ENCODE peak calls at places on chromosomes 12 and 14, in nine cellular contexts. N is left ventricle myocardium inferior; W is CD8-positive, alpha-beta T cell; L is cardiac muscle cell; K is GM23248; A is uterus; V is heart right ventricle; F is body of pancreas; B is neural progenitor cell. G is an unnamed sample. For H3K4me1 and H3K9me3, the result is how much of the 10 kb centered on the place peaks cover.

GRCh38 chr12:124386661-124387509 is 92.0 kb downstream of the RFLNA start:
- DNase-seq in W (no peak), F (peak), L (no peak), A (peak), N (peak), V (peak), K (peak), B (no peak), G (no peak)

GRCh38 chr12:62760779-62761178 is 174.2 kb downstream of the PPM1H start:
- DNase-seq in L (peak), K (no peak), B (no peak), F (no peak), W (no peak), N (no peak), V (no peak), A (no peak), G (no peak)

GRCh38 chr14:37819155-37820015 is 224.0 kb downstream of the TTC6 start:
- DNase-seq in W (no peak), N (no peak), F (no peak), K (peak), B (no peak), L (peak), V (no peak), A (no peak), G (no peak)

GRCh38 chr14:63178912-63179311 is 25.3 kb upstream of the RHOJ start:
- DNase-seq in L (no peak), N (no peak), A (no peak), W (no peak), B (no peak), V (no peak), F (no peak), K (peak), G (no peak)

GRCh38 chr14:70995671-70996070 is 88.4 kb downstream of the PCNX1 start:
- DNase-seq in F (no peak), L (no peak), B (no peak), N (no peak), A (no peak), W (no peak), K (peak), V (no peak), G (peak)

GRCh38 chr12:57093412-57094193 is 4.7 kb downstream of the NAB2 start:
- DNase-seq in W (peak), F (peak), K (peak), V (peak), B (peak), A (peak), L (peak), N (peak), G (peak)

GRCh38 chr12:128727999-128728398 is 95.8 kb downstream of the SLC15A4 start:
- DNase-seq in L (no peak), V (no peak), B (no peak), K (no peak), A (no peak), N (no peak), F (no peak), W (no peak), G (no peak)

GRCh38 chr14:61568572-61569011 is 126.7 kb upstream of the HIF1A start:
- DNase-seq in W (peak), L (peak), N (peak), V (peak), A (no peak), B (peak), F (peak), K (no peak), G (peak)

GRCh38 chr12:46652692-46653091 is 173.1 kb downstream of the SLC38A4 start:
- DNase-seq in L (no peak), V (no peak), F (no peak), B (no peak), K (no peak), N (no peak), W (no peak), A (no peak), G (no peak)

GRCh38 chr14:62077676-62078261 is 315.5 kb downstream of the SNAPC1 start:
- DNase-seq in A (no peak), V (no peak), L (no peak), B (no peak), F (no peak), N (no peak), W (no peak), K (no peak), G (no peak)

GRCh38 chr12:65533177-65533883 is 254.8 kb downstream of the MSRB3 start:
- DNase-seq in V (no peak), W (no peak), B (no peak), L (no peak), N (no peak), F (no peak), A (no peak), K (no peak), G (no peak)

GRCh38 chr14:56590535-56590951 is 10.9 kb downstream of the TMEM260 start:
- DNase-seq in W (no peak), F (no peak), B (peak), N (peak), L (peak), V (peak), A (no peak), K (no peak), G (no peak)

GRCh38 chr14:69587389-69587788 is 12.7 kb upstream of the CCDC177 start:
- DNase-seq in B (no peak), K (no peak), A (no peak), L (no peak), N (no peak), F (no peak), W (no peak), V (no peak), G (no peak)

GRCh38 chr14:95885278-95885677 is 8.6 kb downstream of the TUNAR start:
- DNase-seq in W (no peak), K (no peak), A (no peak), L (no peak), F (no peak), B (no peak), N (no peak), V (no peak), G (no peak)

GRCh38 chr14:55581011-55581806 is 1.2 kb downstream of the KTN1 start:
- DNase-seq in N (peak), B (no peak), W (peak), V (peak), A (peak), L (peak), F (peak), K (peak), G (peak)

GRCh38 chr14:91317381-91318313 is 73.1 kb upstream of the GPR68 start:
- DNase-seq in B (no peak), V (peak), N (peak), A (peak), W (peak), K (peak), L (no peak), F (peak), G (peak)

GRCh38 chr12:118651487-118651886 is 275.1 kb downstream of the SUDS3 start:
- DNase-seq in V (no peak), F (no peak), K (no peak), N (no peak), A (no peak), L (no peak), B (no peak), W (no peak), G (no peak)

GRCh38 chr14:94538070-94538740 is 23.0 kb upstream of the SERPINA4 start:
- DNase-seq in F (no peak), N (no peak), B (no peak), W (no peak), V (no peak), A (no peak), L (no peak), K (no peak), G (no peak)

GRCh38 chr12:6603095-6603567 is 4.0 kb downstream of the CHD4 start:
- DNase-seq in F (peak), W (peak), N (peak), K (peak), B (peak), L (peak), V (peak), A (peak), G (no peak)

GRCh38 chr12:57135939-57136338 is 7.7 kb downstream of the LRP1 start:
- DNase-seq in L (no peak), N (peak), W (no peak), A (peak), K (peak), B (peak), F (peak), V (peak), G (no peak)

GRCh38 chr12:94172031-94172430 is 23.7 kb downstream of the PLXNC1 start:
- DNase-seq in B (peak), K (peak), V (no peak), L (no peak), A (no peak), F (no peak), N (no peak), W (no peak), G (no peak)

GRCh38 chr14:75032939-75033338 is 18.3 kb downstream of the MLH3 start:
- DNase-seq in V (no peak), B (no peak), N (no peak), A (no peak), W (no peak), K (no peak), F (no peak), L (no peak), G (no peak)

GRCh38 chr14:44317433-44317746 is 189.7 kb downstream of the FSCB start:
- DNase-seq in B (no peak), K (no peak), V (no peak), W (no peak), A (no peak), F (no peak), L (no peak), N (no peak), G (no peak)

GRCh38 chr12:95690861-95691635 is 99.5 kb downstream of the NTN4 start:
- DNase-seq in K (no peak), W (no peak), B (no peak), L (peak), V (no peak), N (no peak), F (no peak), A (no peak), G (no peak)

GRCh38 chr12:6347367-6348338 is 5.8 kb upstream of the TNFRSF1A start:
- DNase-seq in K (peak), V (peak), A (peak), L (no peak), B (no peak), F (peak), W (no peak), N (peak), G (no peak)

GRCh38 chr14:89351364-89351957 is 65.6 kb downstream of the FOXN3 start:
- DNase-seq in N (no peak), W (peak), K (peak), B (peak), V (no peak), F (peak), A (no peak), L (peak), G (peak)

GRCh38 chr12:116863275-116863767 is 17.9 kb downstream of the HRK start:
- DNase-seq in W (no peak), V (no peak), K (peak), N (no peak), A (no peak), B (peak), L (no peak), F (no peak), G (no peak)

GRCh38 chr12:122473543-122474323 is 27.0 kb downstream of the ZCCHC8 start:
- DNase-seq in N (no peak), L (no peak), A (peak), B (no peak), W (no peak), V (no peak), F (no peak), K (peak), G (no peak)

GRCh38 chr12:14988035-14988434 is 15.2 kb downstream of the PDE6H start:
- DNase-seq in N (no peak), F (no peak), B (no peak), K (no peak), V (no peak), A (no peak), W (no peak), L (no peak), G (no peak)

GRCh38 chr14:51554953-51555352 is 96.8 kb upstream of the FRMD6 start:
- DNase-seq in A (no peak), F (no peak), V (no peak), B (peak), W (no peak), N (no peak), K (peak), L (no peak), G (no peak)

GRCh38 chr12:81143057-81143456 is 65.2 kb downstream of the ACSS3 start:
- DNase-seq in F (peak), B (no peak), A (no peak), N (no peak), K (no peak), W (no peak), V (no peak), L (no peak), G (no peak)

GRCh38 chr12:62732861-62733427 is 202.0 kb downstream of the PPM1H start:
- DNase-seq in W (no peak), V (no peak), B (no peak), A (no peak), K (peak), F (no peak), N (no peak), L (no peak), G (no peak)

GRCh38 chr14:64929003-64929337 is 13.6 kb downstream of the GPX2 start:
- DNase-seq in N (no peak), A (no peak), L (no peak), K (no peak), F (no peak), B (no peak), V (no peak), W (no peak), G (no peak)

GRCh38 chr12:94091624-94092023 is 56.8 kb upstream of the PLXNC1 start:
- DNase-seq in W (no peak), A (no peak), L (no peak), F (no peak), K (peak), V (no peak), N (no peak), B (no peak), G (no peak)

GRCh38 chr12:6958609-6959375 is 7.6 kb downstream of the PTPN6 start:
- DNase-seq in K (no peak), L (no peak), W (peak), F (no peak), V (no peak), A (no peak), N (peak), B (no peak), G (peak)

GRCh38 chr12:49092086-49092815 is 2.4 kb downstream of the DHH start:
- DNase-seq in L (peak), F (peak), N (peak), V (peak), K (peak), A (peak), W (peak), B (peak), G (no peak)

GRCh38 chr14:95667251-95667693 is 19.0 kb upstream of the TCL1B start:
- DNase-seq in N (no peak), W (no peak), K (no peak), F (peak), B (peak), L (peak), A (no peak), V (no peak), G (no peak)

GRCh38 chr14:100664234-100664633 is 62.5 kb upstream of the DLK1 start:
- DNase-seq in N (no peak), L (no peak), W (no peak), K (no peak), B (no peak), F (no peak), V (no peak), A (no peak), G (no peak)
- H3K4me1 ChIP-seq in N (under half), L (under half), W (under half), K (under half), B (under half), F (under half), V (under half), A (under half), G (under half)

GRCh38 chr12:34105392-34105933 is 83.2 kb downstream of the ALG10 start:
- DNase-seq in F (no peak), B (no peak), N (no peak), W (no peak), A (no peak), L (no peak), K (no peak), V (no peak), G (no peak)
- H3K9me3 ChIP-seq in F (under half), B (under half), N (under half), W (under half), A (under half), L (under half), K (under half), V (under half), G (under half)

GRCh38 chr12:75481013-75481705 is 604 bp downstream of the GLIPR1 start:
- DNase-seq in L (no peak), V (no peak), K (peak), N (no peak), F (no peak), A (no peak), B (no peak), W (no peak), G (no peak)
- H3K4me1 ChIP-seq in L (under half), V (under half), K (half or more), N (under half), F (under half), A (under half), B (under half), W (half or more), G (under half)

GRCh38 chr14:30983858-30984257 is 41.6 kb upstream of the AP4S1 start:
- DNase-seq in F (no peak), L (no peak), N (no peak), W (no peak), K (no peak), B (no peak), A (no peak), V (no peak), G (no peak)
- H3K9me3 ChIP-seq in F (under half), L (under half), N (under half), W (under half), K (under half), B (under half), A (under half), V (under half), G (under half)

DNA sequence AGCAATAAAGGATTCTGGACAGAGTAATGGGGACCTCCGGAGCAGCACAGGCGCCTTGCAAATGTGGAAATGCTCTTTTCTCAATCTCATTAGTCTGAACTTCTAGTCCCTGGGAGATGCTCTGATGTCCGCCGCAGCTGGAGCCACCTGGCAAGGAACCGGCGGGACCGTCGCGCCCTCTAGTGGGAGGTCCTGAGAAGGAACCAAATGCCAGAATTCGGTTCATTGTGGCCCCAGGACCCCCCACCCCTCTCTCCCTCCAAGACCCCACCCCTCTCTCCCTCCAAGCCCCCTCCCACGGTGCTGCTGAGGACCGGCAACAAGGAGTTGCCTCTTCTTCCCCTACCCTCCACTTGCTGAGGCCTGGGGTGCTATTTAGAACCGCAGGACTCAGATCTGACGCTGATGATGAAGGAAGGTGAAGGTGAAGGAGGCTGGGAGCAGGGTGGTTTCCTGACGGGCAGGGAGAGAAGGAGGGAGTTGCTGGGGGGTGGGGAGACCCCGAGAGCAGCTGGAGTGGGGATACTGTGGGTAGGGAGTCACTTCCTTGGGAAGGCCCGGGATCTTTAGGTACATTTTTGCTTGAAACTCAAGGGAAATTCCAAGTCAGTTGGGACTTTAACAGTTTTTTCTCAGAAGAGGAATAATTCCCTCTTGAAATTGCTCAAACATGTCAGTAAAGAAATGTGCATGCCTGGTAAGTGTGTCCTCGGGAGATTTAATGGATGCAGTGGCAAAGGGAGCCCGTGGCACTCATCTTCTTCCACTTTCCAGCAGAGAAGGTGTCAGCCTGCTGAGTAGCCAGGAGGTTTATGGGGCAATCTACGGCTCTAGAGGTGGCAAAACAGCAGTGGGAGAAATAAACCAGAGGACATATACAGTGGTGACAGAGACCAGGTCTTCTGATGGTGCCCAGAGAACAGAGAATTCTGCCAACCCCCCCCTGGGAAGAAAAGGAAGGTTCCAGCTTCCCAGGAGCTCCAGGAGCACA is 42.6 kb downstream of the SMIM41 start:
- DNase-seq in K (peak), V (peak), A (no peak), W (peak), F (peak), B (peak), L (peak), N (peak), G (peak)
- H3K4me1 ChIP-seq in K (under half), V (under half), A (under half), W (under half), F (under half), B (under half), L (under half), N (under half), G (under half)